ENCODE peak calls at places on chromosomes 13 and 19, in four cellular contexts. One of them, this sample, is unnamed.

GRCh38 chr19:38862321-38863059 is 12.7 kb upstream of the HNRNPL start:
- DNase-seq in upper lobe of right lung: no peak
- DNase-seq in foreskin keratinocyte: no peak
- DNase-seq in left lung: no peak
- DNase-seq in this sample: peak; percentile 48

GRCh38 chr19:7257148-7258041 is 36.8 kb downstream of the INSR start:
- DNase-seq in foreskin keratinocyte: peak; percentile 2
- DNase-seq in upper lobe of right lung: peak; percentile 66
- DNase-seq in left lung: no peak
- DNase-seq in this sample: no peak

GRCh38 chr19:10262771-10263170 is 8.1 kb upstream of the ICAM1 start:
- DNase-seq in upper lobe of right lung: no peak
- DNase-seq in foreskin keratinocyte: no peak
- DNase-seq in left lung: no peak
- DNase-seq in this sample: no peak

GRCh38 chr13:99198630-99199029 is 2.0 kb upstream of the UBAC2 start:
- DNase-seq in upper lobe of right lung: no peak
- DNase-seq in left lung: no peak
- DNase-seq in foreskin keratinocyte: no peak
- DNase-seq in this sample: no peak

GRCh38 chr13:110433014-110433413 is 125.9 kb downstream of the COL4A2 start:
- DNase-seq in foreskin keratinocyte: no peak
- DNase-seq in upper lobe of right lung: no peak
- DNase-seq in left lung: peak; percentile 78
- DNase-seq in this sample: no peak

GRCh38 chr13:25630327-25630726 is 258.6 kb downstream of the ATP8A2 start:
- DNase-seq in upper lobe of right lung: no peak
- DNase-seq in left lung: no peak
- DNase-seq in foreskin keratinocyte: no peak
- DNase-seq in this sample: no peak

GRCh38 chr19:48780684-48781391 is 25.5 kb downstream of the FGF21 start:
- DNase-seq in left lung: no peak
- DNase-seq in upper lobe of right lung: no peak
- DNase-seq in foreskin keratinocyte: no peak
- DNase-seq in this sample: no peak

GRCh38 chr19:3061214-3062161 is 807 bp downstream of the TLE5 start:
- DNase-seq in left lung: peak; percentile 83
- DNase-seq in upper lobe of right lung: peak; percentile 83
- DNase-seq in foreskin keratinocyte: no peak
- DNase-seq in this sample: peak; percentile 89

GRCh38 chr19:810077-810855 is 11.5 kb downstream of the PLPPR3 start:
- DNase-seq in foreskin keratinocyte: no peak
- DNase-seq in upper lobe of right lung: peak; percentile 54
- DNase-seq in left lung: no peak
- DNase-seq in this sample: no peak

GRCh38 chr13:42924290-42924803 is 67.7 kb downstream of the EPSTI1 start:
- DNase-seq in left lung: no peak
- DNase-seq in upper lobe of right lung: no peak
- DNase-seq in foreskin keratinocyte: no peak
- DNase-seq in this sample: no peak

GRCh38 chr13:67015976-67016600 is 214.0 kb downstream of the PCDH9 start:
- DNase-seq in upper lobe of right lung: no peak
- DNase-seq in foreskin keratinocyte: no peak
- DNase-seq in left lung: no peak
- DNase-seq in this sample: no peak

GRCh38 chr19:46604781-46605355 is 3.7 kb downstream of the CALM3 start:
- DNase-seq in left lung: peak; percentile 62
- DNase-seq in upper lobe of right lung: peak; percentile 42
- DNase-seq in foreskin keratinocyte: no peak
- DNase-seq in this sample: peak; percentile 34

GRCh38 chr13:28719656-28720055 is 886 bp upstream of the SLC46A3 start:
- DNase-seq in upper lobe of right lung: no peak
- DNase-seq in foreskin keratinocyte: peak; percentile 94
- DNase-seq in left lung: no peak
- DNase-seq in this sample: no peak

GRCh38 chr19:47778954-47779351 is 450 bp downstream of the SELENOW start:
- DNase-seq in foreskin keratinocyte: no peak
- DNase-seq in left lung: no peak
- DNase-seq in upper lobe of right lung: no peak
- DNase-seq in this sample: peak; percentile 72

GRCh38 chr19:13929340-13929739 is 8.9 kb downstream of the PODNL1 start:
- DNase-seq in left lung: no peak
- DNase-seq in upper lobe of right lung: no peak
- DNase-seq in foreskin keratinocyte: no peak
- DNase-seq in this sample: no peak

GRCh38 chr19:55661826-55662225 is 7.0 kb downstream of the U2AF2 start:
- DNase-seq in left lung: peak; percentile 1
- DNase-seq in foreskin keratinocyte: no peak
- DNase-seq in upper lobe of right lung: no peak
- DNase-seq in this sample: no peak

GRCh38 chr19:19610376-19611240 is 7.9 kb downstream of the PBX4 start:
- DNase-seq in left lung: peak; percentile 8
- DNase-seq in upper lobe of right lung: no peak
- DNase-seq in foreskin keratinocyte: no peak
- DNase-seq in this sample: no peak

GRCh38 chr13:59236309-59236939 is 927.3 kb downstream of the DIAPH3 start:
- DNase-seq in foreskin keratinocyte: no peak
- DNase-seq in left lung: no peak
- DNase-seq in upper lobe of right lung: no peak
- DNase-seq in this sample: no peak

GRCh38 chr19:10122066-10122465 is 2.4 kb upstream of the EIF3G start:
- DNase-seq in left lung: no peak
- DNase-seq in upper lobe of right lung: no peak
- DNase-seq in foreskin keratinocyte: no peak
- DNase-seq in this sample: no peak

GRCh38 chr13:90461398-90461797 is 886.1 kb upstream of the MIR17HG start:
- DNase-seq in left lung: no peak
- DNase-seq in foreskin keratinocyte: no peak
- DNase-seq in upper lobe of right lung: no peak
- DNase-seq in this sample: no peak

GRCh38 chr19:42528354-42529247 is at the start of gene CEACAM1:
- DNase-seq in foreskin keratinocyte: peak; percentile 32
- DNase-seq in upper lobe of right lung: peak; percentile 76
- DNase-seq in left lung: peak; percentile 85
- DNase-seq in this sample: peak; percentile 85

GRCh38 chr13:50226515-50227147 is 211.4 kb downstream of the KCNRG start:
- DNase-seq in left lung: no peak
- DNase-seq in upper lobe of right lung: no peak
- DNase-seq in foreskin keratinocyte: no peak
- DNase-seq in this sample: no peak

GRCh38 chr19:55460670-55461258 is 678 bp downstream of the ISOC2 start:
- DNase-seq in left lung: no peak
- DNase-seq in foreskin keratinocyte: no peak
- DNase-seq in upper lobe of right lung: peak; percentile 84
- DNase-seq in this sample: peak; percentile 86

GRCh38 chr13:108560092-108560491 is 69.3 kb upstream of the MYO16 start:
- DNase-seq in upper lobe of right lung: no peak
- DNase-seq in foreskin keratinocyte: no peak
- DNase-seq in left lung: no peak
- DNase-seq in this sample: no peak

GRCh38 chr13:61414136-61414535 is 1.5 kb downstream of the PCDH20 start:
- DNase-seq in left lung: no peak
- DNase-seq in foreskin keratinocyte: no peak
- DNase-seq in upper lobe of right lung: no peak
- DNase-seq in this sample: no peak

GRCh38 chr19:43984687-43985000 is 656 bp downstream of the ZNF155 start:
- DNase-seq in left lung: peak; percentile 64
- DNase-seq in foreskin keratinocyte: no peak
- DNase-seq in upper lobe of right lung: no peak
- DNase-seq in this sample: peak; percentile 45

GRCh38 chr13:37495046-37495445 is 103.5 kb downstream of the POSTN start:
- DNase-seq in foreskin keratinocyte: no peak
- DNase-seq in left lung: no peak
- DNase-seq in upper lobe of right lung: no peak
- DNase-seq in this sample: no peak

GRCh38 chr13:20825476-20825875 is 51.7 kb upstream of the EEF1AKMT1 start:
- DNase-seq in left lung: no peak
- DNase-seq in foreskin keratinocyte: no peak
- DNase-seq in upper lobe of right lung: no peak
- DNase-seq in this sample: no peak

GRCh38 chr13:50613356-50613831 is 230.1 kb downstream of the DLEU7 start:
- DNase-seq in left lung: no peak
- DNase-seq in upper lobe of right lung: no peak
- DNase-seq in foreskin keratinocyte: no peak
- DNase-seq in this sample: no peak

GRCh38 chr19:18571564-18572344 is at the start of gene UBA52:
- DNase-seq in left lung: peak; percentile 99
- DNase-seq in upper lobe of right lung: peak; percentile 99
- DNase-seq in foreskin keratinocyte: peak; percentile 89
- DNase-seq in this sample: peak; percentile 100
- TF ChIP-seq CTCF in left lung: no peak
- TF ChIP-seq CTCF in upper lobe of right lung: no peak
- TF ChIP-seq CTCF in foreskin keratinocyte: no peak
- TF ChIP-seq CTCF in this sample: no peak

GRCh38 chr19:41307090-41307875 is 2.7 kb upstream of the CCDC97 start:
- DNase-seq in left lung: no peak
- DNase-seq in upper lobe of right lung: no peak
- DNase-seq in foreskin keratinocyte: no peak
- DNase-seq in this sample: no peak
- H3K4me1 ChIP-seq in left lung: peaks cover 28% of the 10 kb centered on the region
- H3K4me1 ChIP-seq in upper lobe of right lung: peaks cover 40% of the 10 kb centered on the region
- H3K4me1 ChIP-seq in foreskin keratinocyte: no peaks in the 10 kb centered on the region
- H3K4me1 ChIP-seq in this sample: peaks cover 23% of the 10 kb centered on the region

DNA sequence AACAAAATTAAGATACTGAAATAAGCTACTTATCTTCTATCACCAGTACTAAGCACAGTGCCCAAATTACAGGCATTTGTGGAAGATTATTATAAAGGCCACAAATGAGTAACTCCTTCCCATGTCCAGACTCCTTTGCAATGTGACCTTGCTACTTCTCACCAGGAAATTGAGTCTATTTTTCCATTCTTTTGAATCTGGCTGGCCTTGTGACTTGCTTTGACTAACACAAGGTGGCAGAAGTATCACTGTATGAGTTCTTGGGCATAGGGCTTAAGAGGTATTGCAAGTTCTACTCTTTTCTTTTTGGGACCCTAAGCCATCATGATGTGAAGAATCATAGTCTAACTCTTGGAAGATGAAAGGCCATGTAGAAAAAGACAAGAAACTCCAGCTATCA is 49.9 kb downstream of the UGGT2 start:
- DNase-seq in left lung: no peak
- DNase-seq in foreskin keratinocyte: no peak
- DNase-seq in upper lobe of right lung: no peak
- DNase-seq in this sample: no peak
- TF ChIP-seq CTCF in left lung: no peak
- TF ChIP-seq CTCF in foreskin keratinocyte: peak; percentile 31
- TF ChIP-seq CTCF in upper lobe of right lung: no peak
- TF ChIP-seq CTCF in this sample: no peak

DNA sequence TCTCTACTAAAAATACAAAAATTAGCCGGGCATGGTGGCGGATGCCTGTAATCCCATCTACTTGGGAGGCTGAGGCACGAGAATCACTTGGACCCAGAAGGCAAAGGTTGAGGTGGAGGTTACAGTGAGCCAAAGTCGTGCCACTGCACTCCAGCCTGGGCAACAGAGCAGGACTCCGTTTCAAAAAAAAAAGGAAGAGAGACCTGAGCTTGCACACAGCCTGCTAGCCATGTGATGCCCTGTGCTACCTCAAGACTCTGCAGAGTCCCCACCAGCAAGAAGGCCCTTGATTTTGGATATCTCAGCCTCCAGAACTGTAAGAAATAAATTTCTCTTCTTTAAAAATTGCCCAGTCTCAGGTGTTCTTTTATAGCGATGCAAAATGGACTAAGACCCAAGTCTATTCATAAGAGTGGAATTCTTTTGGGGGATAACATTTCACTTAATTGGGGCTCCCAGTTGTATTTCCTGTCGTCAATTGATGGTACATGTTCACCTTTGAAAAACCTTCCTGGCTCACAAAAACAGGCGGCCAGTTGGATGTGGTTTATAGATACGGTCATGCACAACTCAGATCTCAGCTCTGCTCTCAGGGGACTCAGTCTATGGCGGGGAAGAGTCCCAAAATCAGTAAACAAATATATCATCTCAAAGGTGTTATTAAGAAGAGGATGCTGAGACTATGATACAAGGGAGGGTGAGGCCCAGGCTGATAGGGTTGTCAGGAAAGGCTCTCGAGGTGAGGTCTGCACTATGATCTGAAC is 2.4 kb upstream of the CHERP start:
- DNase-seq in foreskin keratinocyte: no peak
- DNase-seq in upper lobe of right lung: no peak
- DNase-seq in left lung: no peak
- DNase-seq in this sample: no peak
- H3K4me1 ChIP-seq in foreskin keratinocyte: peaks cover 10% of the 10 kb centered on the region
- H3K4me1 ChIP-seq in upper lobe of right lung: peaks cover 30% of the 10 kb centered on the region
- H3K4me1 ChIP-seq in left lung: peaks cover 13% of the 10 kb centered on the region
- H3K4me1 ChIP-seq in this sample: peaks cover 21% of the 10 kb centered on the region